ENCODE peak calls at places on chromosomes 11 and 22, in five cellular contexts. N, V, U, D and P are unnamed samples. For H3K4me1 and H3K9me3, the result is how much of the 10 kb centered on the place peaks cover.

GRCh38 chr22:41863472-41863871 is 30.6 kb downstream of the SREBF2 start:
- DNase-seq in N (no peak), V (no peak), U (no peak), D (no peak), P (no peak)

GRCh38 chr11:35190804-35191348 is 51.9 kb downstream of the CD44 start:
- DNase-seq in N (no peak), V (no peak), U (no peak), D (no peak), P (no peak)

GRCh38 chr22:29470159-29470855 is 9.7 kb upstream of the NEFH start:
- DNase-seq in N (peak), V (peak), U (peak), D (peak), P (peak)

GRCh38 chr11:132999031-132999430 is 533.3 kb downstream of the OPCML start:
- DNase-seq in N (no peak), V (no peak), U (no peak), D (no peak), P (no peak)

GRCh38 chr11:2804701-2805387 is 80.7 kb downstream of the CDKN1C start:
- DNase-seq in N (peak), V (peak), U (peak), D (peak), P (no peak)

GRCh38 chr11:110290591-110291334 is 5.7 kb downstream of the RDX start:
- DNase-seq in N (no peak), V (no peak), U (no peak), D (no peak), P (no peak)

GRCh38 chr22:41538583-41538982 is 5.7 kb downstream of the POLR3H start:
- DNase-seq in N (no peak), V (no peak), U (no peak), D (no peak), P (no peak)

GRCh38 chr11:64379160-64379559 is 20.2 kb downstream of the RPS6KA4 start:
- DNase-seq in N (no peak), V (no peak), U (no peak), D (no peak), P (no peak)

GRCh38 chr11:9169595-9170295 is 78.3 kb upstream of the SCUBE2 start:
- DNase-seq in N (no peak), V (no peak), U (no peak), D (no peak), P (no peak)

GRCh38 chr22:27804683-27805297 is 3.2 kb upstream of the MN1 start:
- DNase-seq in N (peak), V (peak), U (peak), D (peak), P (peak)

GRCh38 chr22:46267431-46268279 is at the start of gene TTC38:
- DNase-seq in N (peak), V (peak), U (peak), D (peak), P (peak)

GRCh38 chr11:11983427-11983826 is 25.0 kb downstream of the DKK3 start:
- DNase-seq in N (no peak), V (no peak), U (peak), D (peak), P (no peak)

GRCh38 chr11:98068251-98068650 is 952.5 kb upstream of the CNTN5 start:
- DNase-seq in N (no peak), V (no peak), U (no peak), D (no peak), P (no peak)

GRCh38 chr22:46826438-46826837 is 64.0 kb downstream of the TBC1D22A start:
- DNase-seq in N (no peak), V (peak), U (no peak), D (no peak), P (no peak)

GRCh38 chr22:47618180-47618579 is 855.7 kb downstream of the TBC1D22A start:
- DNase-seq in N (no peak), V (no peak), U (no peak), D (peak), P (no peak)

GRCh38 chr11:61752117-61752924 is at the start of gene MYRF:
- DNase-seq in N (peak), V (peak), U (peak), D (peak), P (peak)

GRCh38 chr22:50317674-50318073 is 9.1 kb downstream of the DENND6B start:
- DNase-seq in N (no peak), V (no peak), U (no peak), D (no peak), P (no peak)
- H3K4me1 ChIP-seq in N (under half), V (under half), U (under half), D (under half), P (under half)

DNA sequence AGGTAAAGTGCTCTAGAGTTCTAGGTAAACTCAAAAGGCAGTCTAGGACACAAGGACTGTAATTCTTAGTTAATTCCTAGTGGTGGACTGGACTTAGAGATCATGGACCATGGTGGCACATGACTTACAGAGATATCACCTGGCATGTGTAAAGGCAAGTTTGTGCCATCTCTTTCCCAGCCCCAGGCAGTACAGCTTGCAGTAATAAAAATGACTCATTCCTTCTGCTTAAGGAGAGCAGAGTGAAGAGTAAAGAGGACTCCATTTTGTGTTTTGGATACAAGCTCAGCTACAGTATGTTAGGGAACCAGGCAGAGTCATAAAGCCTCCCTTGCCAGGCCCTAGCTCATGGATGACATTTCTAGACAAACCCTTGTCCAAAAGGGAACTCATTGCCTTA is 629.9 kb downstream of the JRKL start:
- DNase-seq in N (no peak), V (no peak), U (no peak), D (no peak), P (no peak)
- H3K9me3 ChIP-seq in N (under half), V (under half), U (under half), D (under half), P (under half)

DNA sequence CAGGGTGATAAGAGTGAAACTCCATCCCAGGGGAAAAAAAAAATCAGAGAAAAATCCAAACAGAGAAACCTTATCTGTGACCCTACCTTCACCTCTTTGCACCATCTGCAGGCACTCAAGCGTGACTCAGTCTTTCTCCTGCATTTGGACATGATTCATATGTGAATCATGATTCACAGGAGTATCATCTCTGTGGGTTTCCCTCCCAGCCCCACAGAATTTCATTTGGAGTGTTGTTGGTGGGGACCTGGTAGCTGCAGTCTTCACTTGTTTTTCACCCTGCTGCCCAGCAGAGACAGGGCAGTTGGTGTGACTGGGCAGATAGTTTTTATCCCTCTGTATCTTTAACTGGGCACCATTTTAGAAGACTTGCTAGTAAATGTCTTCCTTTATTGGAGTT is 75.7 kb downstream of the DEPDC5 start:
- DNase-seq in N (peak), V (no peak), U (no peak), D (no peak), P (no peak)
- H3K27ac ChIP-seq in N (no peak), V (no peak), U (no peak), D (no peak), P (no peak)

GRCh38 chr22:50198624-50199017 is 2.2 kb upstream of the SELENOO start:
- DNase-seq in N (no peak), V (no peak), U (no peak), D (no peak), P (no peak)
- H3K4me1 ChIP-seq in N (under half), V (under half), U (under half), D (under half), P (under half)